ENCODE peak calls at places on chromosomes 12 and 14, in eight cellular contexts. O, F, T, W, N, C, X and J are unnamed samples.

GRCh38 chr12:92098594-92099370 is 46.9 kb downstream of the BTG1 start:
- DNase-seq in W (no peak), O (no peak), F (no peak), C (no peak), X (peak; percentile 7), N (no peak), T (no peak), J (no peak)

GRCh38 chr14:65333926-65334687 is 78.4 kb upstream of the FUT8 start:
- DNase-seq in F (no peak), C (no peak), T (no peak), O (no peak), N (no peak), W (peak; percentile 86), X (no peak), J (no peak)

GRCh38 chr12:53231859-53232640 is at the start of gene RARG:
- DNase-seq in F (peak; percentile 87), O (peak; percentile 93), X (no peak), T (no peak), N (no peak), C (no peak), W (no peak), J (peak; percentile 51)

GRCh38 chr14:100533647-100534485 is 53.4 kb downstream of the BEGAIN start:
- DNase-seq in N (no peak), C (no peak), W (no peak), F (no peak), X (no peak), T (no peak), O (peak; percentile 59), J (no peak)

GRCh38 chr14:61493996-61494395 is 172.6 kb downstream of the PRKCH start:
- DNase-seq in C (no peak), W (peak; percentile 23), T (no peak), F (no peak), N (no peak), O (no peak), X (no peak), J (no peak)

GRCh38 chr12:55965941-55966407 is at the start of gene PMEL:
- DNase-seq in T (no peak), C (no peak), F (no peak), X (no peak), W (no peak), O (peak; percentile 55), N (no peak), J (peak; percentile 16)

GRCh38 chr14:82720931-82721330 is 1187.3 kb upstream of the SEL1L start:
- DNase-seq in T (no peak), O (no peak), W (no peak), N (no peak), F (no peak), X (no peak), C (no peak), J (no peak)

GRCh38 chr12:6552140-6552551 is 3.7 kb downstream of the IFFO1 start:
- DNase-seq in W (no peak), N (no peak), F (no peak), X (no peak), C (no peak), O (no peak), T (no peak), J (no peak)

GRCh38 chr12:110075880-110076279 is 27.6 kb upstream of the C12orf76 start:
- DNase-seq in X (no peak), O (no peak), N (no peak), F (no peak), T (no peak), W (no peak), C (no peak), J (no peak)

GRCh38 chr14:52619692-52620091 is 67.1 kb downstream of the GPR137C start:
- DNase-seq in X (no peak), T (no peak), O (no peak), W (no peak), N (no peak), C (no peak), F (no peak), J (no peak)

GRCh38 chr14:103186894-103187586 is 63.8 kb downstream of the TNFAIP2 start:
- DNase-seq in F (no peak), T (no peak), O (no peak), W (no peak), N (peak; percentile 31), C (no peak), X (peak; percentile 79), J (no peak)

GRCh38 chr12:130952545-130952954 is 1.2 kb upstream of the ADGRD1 start:
- DNase-seq in T (no peak), N (no peak), W (no peak), C (no peak), O (peak; percentile 77), F (no peak), X (no peak), J (no peak)

GRCh38 chr12:53235742-53236442 is 3.9 kb upstream of the RARG start:
- DNase-seq in O (no peak), F (no peak), C (no peak), T (no peak), X (no peak), W (no peak), N (no peak), J (no peak)

GRCh38 chr14:64728106-64728505 is 23.9 kb downstream of the PLEKHG3 start:
- DNase-seq in F (no peak), T (no peak), O (no peak), N (no peak), X (no peak), W (no peak), C (no peak), J (no peak)

GRCh38 chr14:65179918-65180724 is 77.8 kb upstream of the MAX start:
- DNase-seq in N (no peak), O (no peak), F (peak; percentile 49), W (peak; percentile 89), X (no peak), C (peak; percentile 94), T (peak; percentile 38), J (no peak)

GRCh38 chr14:104442611-104443390 is 136.8 kb upstream of the C14orf180 start:
- DNase-seq in O (peak; percentile 37), W (no peak), C (no peak), F (no peak), X (no peak), N (no peak), T (no peak), J (no peak)

GRCh38 chr14:21852061-21852664 is 178.5 kb upstream of the OR4E1 start:
- DNase-seq in W (peak; percentile 20), N (peak; percentile 27), T (peak; percentile 16), C (no peak), F (no peak), X (peak; percentile 47), O (peak; percentile 2), J (peak; percentile 29)

GRCh38 chr12:131980263-131980662 is 30.5 kb downstream of the EP400 start:
- DNase-seq in X (no peak), N (no peak), C (no peak), T (no peak), W (peak; percentile 28), O (no peak), F (no peak), J (no peak)

GRCh38 chr14:101191086-101191881 is 287.8 kb upstream of the RTL1 start:
- DNase-seq in T (no peak), O (no peak), C (no peak), X (no peak), N (no peak), W (no peak), F (no peak), J (no peak)

GRCh38 chr14:96589577-96589976 is 87.4 kb downstream of the PAPOLA start:
- DNase-seq in C (no peak), T (no peak), X (no peak), O (no peak), W (no peak), F (no peak), N (no peak), J (no peak)

GRCh38 chr12:76085159-76085868 is 829 bp upstream of the NAP1L1 start:
- DNase-seq in C (no peak), F (no peak), N (no peak), O (peak; percentile 17), X (no peak), W (peak; percentile 77), T (no peak), J (peak; percentile 64)

GRCh38 chr14:68715032-68715924 is 77.6 kb downstream of the ZFP36L1 start:
- DNase-seq in O (no peak), F (no peak), W (peak; percentile 58), T (no peak), N (no peak), C (no peak), X (no peak), J (peak; percentile 49)

GRCh38 chr14:49594347-49595089 is 4.2 kb upstream of the LRR1 start:
- DNase-seq in O (no peak), F (no peak), C (peak; percentile 34), N (no peak), W (peak; percentile 85), T (no peak), X (no peak), J (peak; percentile 27)
- TF ChIP-seq RAD21 in O (no peak), F (no peak), C (no peak), N (no peak), W (no peak), T (no peak), X (no peak), J (no peak)

GRCh38 chr14:85987292-85987691 is 457.3 kb downstream of the FLRT2 start:
- DNase-seq in O (no peak), W (no peak), N (no peak), X (no peak), T (no peak), F (no peak), C (no peak), J (no peak)

DNA sequence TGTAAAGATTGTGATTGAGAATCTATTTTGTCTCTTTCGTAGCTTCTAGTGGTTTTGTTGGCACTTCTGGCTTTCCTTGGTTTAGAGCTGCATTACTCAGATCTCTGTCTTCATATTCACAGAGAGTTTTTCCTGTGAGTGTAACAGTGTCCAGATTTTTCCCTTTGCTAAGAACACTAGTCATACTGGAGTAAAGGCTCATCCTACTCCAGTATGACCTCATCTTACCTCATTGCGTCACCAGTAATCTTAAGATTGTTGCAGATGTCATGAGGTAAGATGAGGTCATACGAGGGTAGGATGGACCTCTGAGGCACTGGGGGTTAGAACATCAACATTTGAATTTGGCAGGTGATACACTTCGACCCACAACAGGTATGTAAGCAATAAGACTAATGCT is 461.2 kb downstream of the FLRT2 start:
- DNase-seq in T (no peak), F (no peak), X (no peak), C (no peak), N (no peak), W (peak; percentile 82), O (no peak), J (no peak)
- TF ChIP-seq RAD21 in T (no peak), F (no peak), X (no peak), C (no peak), N (no peak), W (no peak), O (no peak), J (no peak)

GRCh38 chr12:116670859-116671258 is 67.0 kb downstream of the SPRING1 start:
- DNase-seq in C (no peak), W (no peak), T (no peak), O (no peak), N (no peak), F (no peak), X (no peak), J (no peak)
- TF ChIP-seq RAD21 in C (no peak), W (no peak), T (no peak), O (no peak), N (no peak), F (no peak), X (no peak), J (no peak)

DNA sequence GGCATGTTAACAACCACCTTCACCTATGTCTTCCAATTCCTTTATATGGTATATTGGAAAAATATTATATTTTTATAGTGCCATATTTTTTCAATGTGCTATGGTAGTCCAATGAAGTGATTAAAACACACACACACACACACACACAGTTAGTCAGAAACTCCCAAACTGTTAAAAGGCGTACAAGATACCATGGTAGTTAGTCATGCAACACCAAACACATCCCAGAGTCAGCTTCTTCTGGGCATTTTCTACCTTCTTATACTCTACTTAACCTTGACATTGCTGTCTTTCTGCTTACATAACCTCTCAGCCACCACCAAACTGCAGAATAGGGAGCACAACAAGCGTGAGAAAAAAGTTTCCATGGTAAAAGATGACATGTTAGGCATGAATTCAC is 113.8 kb downstream of the KLHL28 start:
- DNase-seq in T (no peak), X (no peak), C (no peak), F (no peak), N (no peak), W (peak; percentile 41), O (no peak), J (no peak)
- TF ChIP-seq RAD21 in T (no peak), X (no peak), C (no peak), F (no peak), N (no peak), W (no peak), O (no peak), J (no peak)